ENCODE peak calls at places on chromosomes 7 and 10, in seven cellular contexts. M, Z, J, B, K, Q and I are unnamed samples.

GRCh38 chr10:59325116-59325515 is 37.2 kb downstream of the FAM13C start:
- DNase-seq in J (no peak), K (no peak), Q (no peak), M (no peak), B (no peak), Z (no peak), I (no peak)

GRCh38 chr7:146096994-146097393 is 19.6 kb upstream of the CNTNAP2 start:
- DNase-seq in Q (peak; percentile 17), Z (no peak), K (no peak), M (no peak), J (peak; percentile 22), B (no peak), I (no peak)

GRCh38 chr7:5350174-5350463 is 67.4 kb downstream of the SLC29A4 start:
- DNase-seq in Z (no peak), B (no peak), K (no peak), Q (no peak), J (no peak), M (no peak), I (no peak)

GRCh38 chr10:84341538-84341856 is 13.1 kb downstream of the CCSER2 start:
- DNase-seq in K (no peak), Z (no peak), J (no peak), Q (no peak), M (no peak), B (no peak), I (no peak)

GRCh38 chr7:603152-603941 is 83.7 kb upstream of the PDGFA start:
- DNase-seq in Z (no peak), B (no peak), K (no peak), M (no peak), Q (no peak), J (no peak), I (no peak)

GRCh38 chr7:81789406-81790139 is 19.7 kb upstream of the HGF start:
- DNase-seq in Q (no peak), Z (no peak), J (no peak), K (no peak), M (no peak), B (no peak), I (no peak)

GRCh38 chr10:64076322-64076940 is 555.2 kb downstream of the REEP3 start:
- DNase-seq in Z (no peak), J (no peak), M (no peak), Q (no peak), K (no peak), B (no peak), I (no peak)

GRCh38 chr7:67346876-67347275 is 350.2 kb downstream of the TYW1 start:
- DNase-seq in J (no peak), M (no peak), Z (no peak), Q (no peak), K (no peak), B (no peak), I (no peak)

GRCh38 chr7:155543011-155543881 is 3.1 kb downstream of the CNPY1 start:
- DNase-seq in M (no peak), B (no peak), J (no peak), Z (no peak), K (no peak), Q (peak; percentile 56), I (no peak)

GRCh38 chr10:110403593-110403992 is 94.1 kb upstream of the DUSP5 start:
- DNase-seq in J (no peak), K (no peak), B (no peak), Z (no peak), Q (no peak), M (no peak), I (no peak)

GRCh38 chr7:118184392-118184899 is 482 bp downstream of the LSM8 start:
- DNase-seq in K (no peak), M (peak; percentile 50), Z (no peak), Q (no peak), B (no peak), J (no peak), I (no peak)

GRCh38 chr7:64181586-64181985 is 25.4 kb upstream of the ZNF735 start:
- DNase-seq in Z (no peak), K (no peak), B (no peak), J (no peak), Q (no peak), M (no peak), I (no peak)

GRCh38 chr7:91628742-91629141 is 251.8 kb downstream of the MTERF1 start:
- DNase-seq in B (no peak), Z (no peak), K (no peak), Q (no peak), J (no peak), M (peak; percentile 68), I (no peak)